ENCODE peak calls at places on chromosomes 1 and 21, in seven cellular contexts. One of them, this sample, is unnamed.

GRCh38 chr1:157753611-157754010 is 23.3 kb downstream of the FCRL2 start:
- DNase-seq in mesendoderm: peak; percentile 18
- DNase-seq in H9: no peak
- DNase-seq in neuronal stem cell: no peak
- DNase-seq in mesenchymal stem cell: no peak
- DNase-seq in IMR-90: no peak
- DNase-seq in trophoblast cell: no peak
- DNase-seq in this sample: no peak

GRCh38 chr1:166597516-166597915 is 241.8 kb upstream of the POGK start:
- DNase-seq in mesendoderm: no peak
- DNase-seq in H9: no peak
- DNase-seq in neuronal stem cell: no peak
- DNase-seq in mesenchymal stem cell: no peak
- DNase-seq in IMR-90: no peak
- DNase-seq in trophoblast cell: no peak
- DNase-seq in this sample: no peak

GRCh38 chr1:164561461-164561860 is 2.5 kb downstream of the PBX1 start:
- DNase-seq in mesendoderm: no peak
- DNase-seq in H9: no peak
- DNase-seq in neuronal stem cell: no peak
- DNase-seq in mesenchymal stem cell: no peak
- DNase-seq in IMR-90: no peak
- DNase-seq in trophoblast cell: no peak
- DNase-seq in this sample: no peak

GRCh38 chr1:67534627-67535065 is 104.4 kb upstream of the SERBP1 start:
- DNase-seq in mesendoderm: no peak
- DNase-seq in H9: no peak
- DNase-seq in neuronal stem cell: no peak
- DNase-seq in mesenchymal stem cell: peak; percentile 80
- DNase-seq in IMR-90: peak; percentile 69
- DNase-seq in trophoblast cell: no peak
- DNase-seq in this sample: no peak

GRCh38 chr1:116360435-116361173 is 12.4 kb upstream of the ATP1A1 start:
- DNase-seq in mesendoderm: no peak
- DNase-seq in H9: no peak
- DNase-seq in neuronal stem cell: no peak
- DNase-seq in mesenchymal stem cell: peak; percentile 27
- DNase-seq in IMR-90: peak; percentile 17
- DNase-seq in trophoblast cell: peak; percentile 30
- DNase-seq in this sample: no peak

GRCh38 chr21:29360799-29361765 is 62.4 kb downstream of the BACH1 start:
- DNase-seq in mesendoderm: peak; percentile 37
- DNase-seq in H9: no peak
- DNase-seq in neuronal stem cell: no peak
- DNase-seq in mesenchymal stem cell: no peak
- DNase-seq in IMR-90: peak; percentile 40
- DNase-seq in trophoblast cell: no peak
- DNase-seq in this sample: no peak

GRCh38 chr1:89149229-89149628 is 23.3 kb upstream of the GBP2 start:
- DNase-seq in mesendoderm: peak; percentile 57
- DNase-seq in H9: peak; percentile 57
- DNase-seq in neuronal stem cell: peak; percentile 3
- DNase-seq in mesenchymal stem cell: peak; percentile 52
- DNase-seq in IMR-90: peak; percentile 43
- DNase-seq in trophoblast cell: peak; percentile 25
- DNase-seq in this sample: no peak

GRCh38 chr1:230600111-230601000 is 41.9 kb upstream of the COG2 start:
- DNase-seq in mesendoderm: peak; percentile 36
- DNase-seq in H9: no peak
- DNase-seq in neuronal stem cell: no peak
- DNase-seq in mesenchymal stem cell: no peak
- DNase-seq in IMR-90: no peak
- DNase-seq in trophoblast cell: no peak
- DNase-seq in this sample: no peak

GRCh38 chr1:25890249-25891034 is 14.9 kb upstream of the PAQR7 start:
- DNase-seq in mesendoderm: peak; percentile 74
- DNase-seq in H9: peak; percentile 58
- DNase-seq in neuronal stem cell: no peak
- DNase-seq in mesenchymal stem cell: peak; percentile 70
- DNase-seq in IMR-90: peak; percentile 58
- DNase-seq in trophoblast cell: peak; percentile 94
- DNase-seq in this sample: no peak

GRCh38 chr1:107430540-107431228 is 289.8 kb downstream of the NTNG1 start:
- DNase-seq in mesendoderm: peak; percentile 52
- DNase-seq in H9: no peak
- DNase-seq in neuronal stem cell: peak; percentile 20
- DNase-seq in mesenchymal stem cell: peak; percentile 4
- DNase-seq in IMR-90: peak; percentile 38
- DNase-seq in trophoblast cell: peak; percentile 84
- DNase-seq in this sample: no peak

GRCh38 chr1:183472488-183473285 is at the start of gene SMG7:
- DNase-seq in mesendoderm: peak; percentile 60
- DNase-seq in H9: peak; percentile 44
- DNase-seq in neuronal stem cell: no peak
- DNase-seq in mesenchymal stem cell: peak; percentile 59
- DNase-seq in IMR-90: peak; percentile 12
- DNase-seq in trophoblast cell: peak; percentile 43
- DNase-seq in this sample: no peak

GRCh38 chr1:205284420-205285144 is 37.0 kb downstream of the NUAK2 start:
- DNase-seq in mesendoderm: peak; percentile 100
- DNase-seq in H9: peak; percentile 97
- DNase-seq in neuronal stem cell: peak; percentile 86
- DNase-seq in mesenchymal stem cell: peak; percentile 99
- DNase-seq in IMR-90: peak; percentile 99
- DNase-seq in trophoblast cell: peak; percentile 98
- DNase-seq in this sample: peak; percentile 87

GRCh38 chr21:44090332-44090731 is 16.9 kb upstream of the PWP2 start:
- DNase-seq in mesendoderm: no peak
- DNase-seq in H9: no peak
- DNase-seq in neuronal stem cell: no peak
- DNase-seq in mesenchymal stem cell: no peak
- DNase-seq in IMR-90: no peak
- DNase-seq in trophoblast cell: no peak
- DNase-seq in this sample: peak; percentile 23

GRCh38 chr1:23664837-23665795 is 26.5 kb upstream of the RPL11 start:
- DNase-seq in mesendoderm: peak; percentile 66
- DNase-seq in H9: no peak
- DNase-seq in neuronal stem cell: no peak
- DNase-seq in mesenchymal stem cell: peak; percentile 51
- DNase-seq in IMR-90: no peak
- DNase-seq in trophoblast cell: peak; percentile 72
- DNase-seq in this sample: no peak

GRCh38 chr1:217953922-217954321 is 322.8 kb downstream of the SPATA17 start:
- DNase-seq in mesendoderm: no peak
- DNase-seq in H9: no peak
- DNase-seq in neuronal stem cell: no peak
- DNase-seq in mesenchymal stem cell: no peak
- DNase-seq in IMR-90: no peak
- DNase-seq in trophoblast cell: no peak
- DNase-seq in this sample: no peak

GRCh38 chr21:36229181-36229580 is 72.6 kb downstream of the DOP1B start:
- DNase-seq in mesendoderm: no peak
- DNase-seq in H9: no peak
- DNase-seq in neuronal stem cell: no peak
- DNase-seq in mesenchymal stem cell: no peak
- DNase-seq in IMR-90: no peak
- DNase-seq in trophoblast cell: no peak
- DNase-seq in this sample: no peak

GRCh38 chr1:114320586-114320985 is 166.9 kb upstream of the SYT6 start:
- DNase-seq in mesendoderm: no peak
- DNase-seq in H9: no peak
- DNase-seq in neuronal stem cell: no peak
- DNase-seq in mesenchymal stem cell: peak; percentile 24
- DNase-seq in IMR-90: peak; percentile 95
- DNase-seq in trophoblast cell: peak; percentile 90
- DNase-seq in this sample: no peak

GRCh38 chr1:168320805-168321577 is 40.3 kb downstream of the TBX19 start:
- DNase-seq in mesendoderm: peak; percentile 82
- DNase-seq in H9: no peak
- DNase-seq in neuronal stem cell: no peak
- DNase-seq in mesenchymal stem cell: peak; percentile 88
- DNase-seq in IMR-90: peak; percentile 91
- DNase-seq in trophoblast cell: peak; percentile 57
- DNase-seq in this sample: no peak

GRCh38 chr1:224481601-224482000 is 47.0 kb upstream of the WDR26 start:
- DNase-seq in mesendoderm: no peak
- DNase-seq in H9: no peak
- DNase-seq in neuronal stem cell: no peak
- DNase-seq in mesenchymal stem cell: no peak
- DNase-seq in IMR-90: no peak
- DNase-seq in trophoblast cell: no peak
- DNase-seq in this sample: no peak

GRCh38 chr1:224486801-224487583 is 52.4 kb upstream of the WDR26 start:
- DNase-seq in mesendoderm: no peak
- DNase-seq in H9: no peak
- DNase-seq in neuronal stem cell: no peak
- DNase-seq in mesenchymal stem cell: peak; percentile 22
- DNase-seq in IMR-90: peak; percentile 31
- DNase-seq in trophoblast cell: no peak
- DNase-seq in this sample: no peak

GRCh38 chr1:224482619-224483018 is 48.0 kb upstream of the WDR26 start:
- DNase-seq in mesendoderm: no peak
- DNase-seq in H9: no peak
- DNase-seq in neuronal stem cell: no peak
- DNase-seq in mesenchymal stem cell: no peak
- DNase-seq in IMR-90: no peak
- DNase-seq in trophoblast cell: no peak
- DNase-seq in this sample: no peak
- H2AK5ac ChIP-seq in mesendoderm: no peak overlapping the region
- H2AK5ac ChIP-seq in H9: no peak overlapping the region
- H2AK5ac ChIP-seq in neuronal stem cell: no peak overlapping the region
- H2AK5ac ChIP-seq in mesenchymal stem cell: no peak overlapping the region
- H2AK5ac ChIP-seq in IMR-90: no peak overlapping the region
- H2AK5ac ChIP-seq in trophoblast cell: no peak overlapping the region
- H2AK5ac ChIP-seq in this sample: no peak overlapping the region

DNA sequence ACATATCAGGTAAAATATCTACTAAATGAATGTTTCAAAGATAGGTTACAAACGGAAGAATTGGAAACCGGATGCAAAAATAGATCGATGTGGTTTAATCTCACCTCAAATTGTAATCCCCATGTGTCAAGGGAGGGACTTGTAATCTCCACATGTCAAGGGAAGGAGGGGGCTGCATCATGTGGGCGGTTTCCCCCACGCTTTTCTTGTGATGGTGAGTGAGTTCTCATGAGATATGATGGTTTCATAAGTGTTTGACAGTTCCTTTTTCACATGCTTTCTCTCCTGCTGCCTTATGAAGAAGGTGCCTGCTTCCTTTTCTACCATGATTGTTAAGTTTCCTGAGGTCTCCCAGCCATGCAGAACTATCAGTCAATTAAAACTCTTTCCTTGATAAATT is 408.7 kb upstream of the TMPRSS15 start:
- DNase-seq in mesendoderm: no peak
- DNase-seq in H9: no peak
- DNase-seq in neuronal stem cell: no peak
- DNase-seq in mesenchymal stem cell: no peak
- DNase-seq in IMR-90: no peak
- DNase-seq in trophoblast cell: no peak
- DNase-seq in this sample: no peak
- H2AK5ac ChIP-seq in mesendoderm: no peak overlapping the region
- H2AK5ac ChIP-seq in H9: no peak overlapping the region
- H2AK5ac ChIP-seq in neuronal stem cell: no peak overlapping the region
- H2AK5ac ChIP-seq in mesenchymal stem cell: no peak overlapping the region
- H2AK5ac ChIP-seq in IMR-90: no peak overlapping the region
- H2AK5ac ChIP-seq in trophoblast cell: no peak overlapping the region
- H2AK5ac ChIP-seq in this sample: no peak overlapping the region

GRCh38 chr1:243293941-243294722 is 38.3 kb downstream of the SDCCAG8 start:
- DNase-seq in mesendoderm: peak; percentile 10
- DNase-seq in H9: no peak
- DNase-seq in neuronal stem cell: no peak
- DNase-seq in mesenchymal stem cell: peak; percentile 31
- DNase-seq in IMR-90: no peak
- DNase-seq in trophoblast cell: no peak
- DNase-seq in this sample: no peak

GRCh38 chr1:243294723-243295121 is 38.9 kb downstream of the SDCCAG8 start:
- DNase-seq in mesendoderm: no peak
- DNase-seq in H9: no peak
- DNase-seq in neuronal stem cell: no peak
- DNase-seq in mesenchymal stem cell: peak; percentile 55
- DNase-seq in IMR-90: peak; percentile 68
- DNase-seq in trophoblast cell: no peak
- DNase-seq in this sample: no peak

GRCh38 chr1:243301059-243301458 is 45.2 kb downstream of the SDCCAG8 start:
- DNase-seq in mesendoderm: no peak
- DNase-seq in H9: no peak
- DNase-seq in neuronal stem cell: no peak
- DNase-seq in mesenchymal stem cell: peak; percentile 70
- DNase-seq in IMR-90: no peak
- DNase-seq in trophoblast cell: no peak
- DNase-seq in this sample: no peak

DNA sequence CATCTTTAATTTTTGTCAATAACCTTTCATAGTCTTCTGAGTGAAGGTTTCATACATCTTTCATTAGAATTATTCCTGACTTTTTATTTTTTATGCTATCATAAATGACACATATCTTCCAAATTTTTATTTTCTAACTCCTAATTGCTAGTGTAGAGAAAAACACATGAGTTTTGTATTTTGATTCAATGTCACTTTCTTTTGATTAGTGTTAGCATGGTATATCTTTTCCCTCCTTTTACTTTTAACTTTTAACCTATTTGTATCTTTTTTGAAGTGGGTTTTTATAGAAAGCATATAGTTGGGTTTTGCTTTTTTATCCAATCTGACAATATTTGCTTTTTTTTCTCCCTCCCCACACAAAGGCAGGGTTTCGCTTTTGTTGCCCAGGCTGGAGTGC is 43.2 kb downstream of the SDCCAG8 start:
- DNase-seq in mesendoderm: no peak
- DNase-seq in H9: no peak
- DNase-seq in neuronal stem cell: no peak
- DNase-seq in mesenchymal stem cell: no peak
- DNase-seq in IMR-90: no peak
- DNase-seq in trophoblast cell: no peak
- DNase-seq in this sample: no peak
- H2AK5ac ChIP-seq in mesendoderm: no peak overlapping the region
- H2AK5ac ChIP-seq in H9: no peak overlapping the region
- H2AK5ac ChIP-seq in neuronal stem cell: no peak overlapping the region
- H2AK5ac ChIP-seq in mesenchymal stem cell: no peak overlapping the region
- H2AK5ac ChIP-seq in IMR-90: no peak overlapping the region
- H2AK5ac ChIP-seq in trophoblast cell: no peak overlapping the region
- H2AK5ac ChIP-seq in this sample: no peak overlapping the region

GRCh38 chr1:31750858-31751638 is 13.1 kb downstream of the ADGRB2 start:
- DNase-seq in mesendoderm: peak; percentile 43
- DNase-seq in H9: no peak
- DNase-seq in neuronal stem cell: no peak
- DNase-seq in mesenchymal stem cell: peak; percentile 69
- DNase-seq in IMR-90: peak; percentile 77
- DNase-seq in trophoblast cell: no peak
- DNase-seq in this sample: no peak

GRCh38 chr1:31751822-31752241 is 12.3 kb downstream of the ADGRB2 start:
- DNase-seq in mesendoderm: no peak
- DNase-seq in H9: no peak
- DNase-seq in neuronal stem cell: no peak
- DNase-seq in mesenchymal stem cell: no peak
- DNase-seq in IMR-90: no peak
- DNase-seq in trophoblast cell: no peak
- DNase-seq in this sample: no peak

GRCh38 chr1:31748265-31748859 is 15.8 kb downstream of the ADGRB2 start:
- DNase-seq in mesendoderm: peak; percentile 69
- DNase-seq in H9: no peak
- DNase-seq in neuronal stem cell: no peak
- DNase-seq in mesenchymal stem cell: peak; percentile 20
- DNase-seq in IMR-90: peak; percentile 31
- DNase-seq in trophoblast cell: peak; percentile 19
- DNase-seq in this sample: no peak

GRCh38 chr1:31752258-31752657 is 11.9 kb downstream of the ADGRB2 start:
- DNase-seq in mesendoderm: peak; percentile 37
- DNase-seq in H9: no peak
- DNase-seq in neuronal stem cell: no peak
- DNase-seq in mesenchymal stem cell: no peak
- DNase-seq in IMR-90: no peak
- DNase-seq in trophoblast cell: no peak
- DNase-seq in this sample: no peak

GRCh38 chr1:31749785-31750345 is 14.3 kb downstream of the ADGRB2 start:
- DNase-seq in mesendoderm: no peak
- DNase-seq in H9: no peak
- DNase-seq in neuronal stem cell: no peak
- DNase-seq in mesenchymal stem cell: no peak
- DNase-seq in IMR-90: no peak
- DNase-seq in trophoblast cell: no peak
- DNase-seq in this sample: no peak
- H2AK5ac ChIP-seq in mesendoderm: no peak overlapping the region
- H2AK5ac ChIP-seq in H9: no peak overlapping the region
- H2AK5ac ChIP-seq in neuronal stem cell: peak overlapping the region; percentile 24
- H2AK5ac ChIP-seq in mesenchymal stem cell: no peak overlapping the region
- H2AK5ac ChIP-seq in IMR-90: no peak overlapping the region
- H2AK5ac ChIP-seq in trophoblast cell: no peak overlapping the region
- H2AK5ac ChIP-seq in this sample: no peak overlapping the region

This sample was measured in H1.